ENCODE peak calls at places on chromosome 17, in six cellular contexts. Q, P, K, X, C and V are unnamed samples.

GRCh38 chr17:39231587-39232551 is 6.1 kb upstream of the STAC2 start:
- DNase-seq in P (no peak), X (peak; percentile 68), C (peak; percentile 52), Q (peak; percentile 81), K (no peak), V (no peak)

GRCh38 chr17:15349119-15349518 is 7.7 kb upstream of the TEKT3 start:
- DNase-seq in P (no peak), C (no peak), X (no peak), Q (no peak), K (no peak), V (no peak)

GRCh38 chr17:28147026-28147425 is 104.5 kb downstream of the NLK start:
- DNase-seq in X (no peak), K (no peak), Q (no peak), P (no peak), C (peak; percentile 96), V (no peak)

GRCh38 chr17:19647697-19648474 is 665 bp upstream of the ALDH3A2 start:
- DNase-seq in X (peak; percentile 51), P (peak; percentile 79), C (peak; percentile 45), K (peak; percentile 74), Q (peak; percentile 51), V (peak; percentile 56)

GRCh38 chr17:59161477-59161876 is 5.9 kb downstream of the PRR11 start:
- DNase-seq in Q (no peak), P (no peak), K (no peak), C (no peak), X (no peak), V (no peak)

GRCh38 chr17:77694391-77695363 is 263.8 kb upstream of the TNRC6C start:
- DNase-seq in Q (no peak), P (no peak), X (no peak), C (no peak), K (no peak), V (no peak)

GRCh38 chr17:49076575-49077384 is 55.8 kb upstream of the B4GALNT2 start:
- DNase-seq in X (no peak), Q (no peak), P (no peak), K (no peak), C (no peak), V (no peak)

GRCh38 chr17:46929413-46929812 is 6.5 kb downstream of the GOSR2 start:
- DNase-seq in P (no peak), X (no peak), Q (no peak), K (no peak), C (no peak), V (no peak)

GRCh38 chr17:17809527-17810373 is 27.0 kb downstream of the SREBF1 start:
- DNase-seq in Q (peak; percentile 83), K (no peak), X (no peak), C (no peak), P (no peak), V (no peak)

GRCh38 chr17:75601057-75601987 is 13.7 kb downstream of the MYO15B start:
- DNase-seq in K (no peak), C (peak; percentile 9), Q (peak; percentile 76), P (peak; percentile 88), X (no peak), V (no peak)

GRCh38 chr17:40068917-40069750 is 6.4 kb downstream of the THRA start:
- DNase-seq in X (peak; percentile 76), C (peak; percentile 53), P (peak; percentile 89), Q (no peak), K (peak; percentile 89), V (peak; percentile 96)

GRCh38 chr17:58323420-58324408 is 4.9 kb downstream of the TSPOAP1 start:
- DNase-seq in P (no peak), X (no peak), C (no peak), Q (no peak), K (no peak), V (no peak)

GRCh38 chr17:82077617-82078358 is 12.2 kb upstream of the DUS1L start:
- DNase-seq in C (no peak), P (no peak), Q (no peak), X (no peak), K (no peak), V (no peak)

GRCh38 chr17:17940451-17940911 is 31.7 kb downstream of the TOM1L2 start:
- DNase-seq in C (no peak), X (no peak), Q (no peak), P (no peak), K (no peak), V (no peak)

GRCh38 chr17:72976971-72977767 is 115.3 kb downstream of the SLC39A11 start:
- DNase-seq in Q (no peak), C (no peak), P (no peak), K (no peak), X (no peak), V (peak; percentile 23)

GRCh38 chr17:54196751-54197150 is 374.0 kb downstream of the KIF2B start:
- DNase-seq in P (no peak), C (no peak), X (no peak), K (no peak), Q (no peak), V (no peak)

GRCh38 chr17:39617100-39617445 is 9.4 kb upstream of the NEUROD2 start:
- DNase-seq in C (no peak), Q (no peak), P (no peak), K (no peak), X (no peak), V (no peak)

GRCh38 chr17:72691017-72691416 is 401.5 kb downstream of the SLC39A11 start:
- DNase-seq in K (no peak), C (no peak), X (no peak), P (no peak), Q (no peak), V (no peak)

GRCh38 chr17:2237960-2238359 is 65.6 kb downstream of the SMG6 start:
- DNase-seq in P (no peak), Q (no peak), C (no peak), K (no peak), X (no peak), V (no peak)

GRCh38 chr17:2694381-2695242 is 17.0 kb downstream of the CLUH start:
- DNase-seq in Q (no peak), K (no peak), P (peak; percentile 42), C (no peak), X (no peak), V (no peak)

GRCh38 chr17:75404223-75404738 is 1.2 kb downstream of the GRB2 start:
- DNase-seq in Q (peak; percentile 64), P (peak; percentile 69), C (no peak), X (peak; percentile 45), K (peak; percentile 56), V (no peak)

GRCh38 chr17:33968350-33969044 is 286.6 kb upstream of the CCL2 start:
- DNase-seq in P (no peak), K (no peak), Q (no peak), X (no peak), C (no peak), V (no peak)